ENCODE peak calls at places on chromosomes 4 and X, in five cellular contexts. K is left ventricle myocardium inferior, D is esophagus squamous epithelium, J is Caco-2, C is IMR-90. Q is an unnamed sample.

GRCh38 chrX:97763391-97763790 is 879.7 kb downstream of the RPA4 start:
- DNase-seq in K (no peak), D (no peak), J (no peak), C (no peak), Q (no peak)

GRCh38 chr4:87150498-87151261 is 69.7 kb downstream of the KLHL8 start:
- DNase-seq in K (no peak), D (no peak), J (peak; percentile 42), C (peak; percentile 71), Q (no peak)

GRCh38 chr4:176774852-176775251 is 17.9 kb downstream of the VEGFC start:
- DNase-seq in K (no peak), D (no peak), J (no peak), C (peak; percentile 45), Q (no peak)

GRCh38 chr4:102825261-102826071 is 1.9 kb downstream of the UBE2D3 start:
- DNase-seq in K (no peak), D (no peak), J (no peak), C (peak; percentile 73), Q (no peak)

GRCh38 chr4:163484906-163485305 is 9.6 kb upstream of the TMA16 start:
- DNase-seq in K (no peak), D (no peak), J (peak; percentile 59), C (peak; percentile 51), Q (no peak)

GRCh38 chrX:20513185-20513584 is 246.5 kb upstream of the RPS6KA3 start:
- DNase-seq in K (no peak), D (no peak), J (no peak), C (no peak), Q (no peak)

GRCh38 chr4:25128671-25129070 is 31.6 kb downstream of the SEPSECS start:
- DNase-seq in K (no peak), D (no peak), J (no peak), C (no peak), Q (no peak)

GRCh38 chr4:8341691-8342090 is 72.1 kb downstream of the HTRA3 start:
- DNase-seq in K (peak; percentile 68), D (no peak), J (no peak), C (no peak), Q (no peak)

GRCh38 chr4:120964596-120964995 is 42.1 kb upstream of the PRDM5 start:
- DNase-seq in K (no peak), D (no peak), J (no peak), C (no peak), Q (no peak)

GRCh38 chr4:185363251-185363650 is 32.5 kb downstream of the LRP2BP start:
- DNase-seq in K (no peak), D (no peak), J (no peak), C (no peak), Q (no peak)

GRCh38 chr4:137310156-137310555 is 222.1 kb downstream of the PCDH18 start:
- DNase-seq in K (no peak), D (no peak), J (no peak), C (peak; percentile 4), Q (no peak)

GRCh38 chr4:41044165-41044564 is 170.2 kb downstream of the APBB2 start:
- DNase-seq in K (no peak), D (no peak), J (no peak), C (no peak), Q (no peak)

GRCh38 chr4:150664935-150665334 is 83.0 kb downstream of the MAB21L2 start:
- DNase-seq in K (no peak), D (no peak), J (no peak), C (no peak), Q (no peak)

DNA sequence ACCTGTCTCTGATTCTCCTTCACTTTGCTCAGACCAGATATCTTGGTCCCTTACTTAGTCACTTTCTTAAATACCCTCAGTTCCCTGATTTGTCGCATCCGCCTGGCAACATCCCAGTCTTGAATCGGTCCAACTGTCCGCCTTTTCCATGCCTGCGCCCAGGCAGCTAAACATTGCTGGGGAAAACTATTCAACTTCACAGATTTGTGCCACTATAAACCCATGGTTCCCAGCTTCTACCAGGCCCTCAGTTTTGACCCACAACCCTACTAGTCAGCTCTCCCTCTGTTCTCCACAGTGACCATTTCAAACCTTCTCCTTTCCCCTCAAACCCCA is 451 bp upstream of the FGD1 start:
- DNase-seq in K (no peak), D (no peak), J (no peak), C (no peak), Q (no peak)
- H3K4me3 ChIP-seq in K (peak overlapping the region; percentile 76), D (no peak overlapping the region), J (peak overlapping the region; percentile 52), C (peak overlapping the region; percentile 37), Q (peak overlapping the region; percentile 62)

DNA sequence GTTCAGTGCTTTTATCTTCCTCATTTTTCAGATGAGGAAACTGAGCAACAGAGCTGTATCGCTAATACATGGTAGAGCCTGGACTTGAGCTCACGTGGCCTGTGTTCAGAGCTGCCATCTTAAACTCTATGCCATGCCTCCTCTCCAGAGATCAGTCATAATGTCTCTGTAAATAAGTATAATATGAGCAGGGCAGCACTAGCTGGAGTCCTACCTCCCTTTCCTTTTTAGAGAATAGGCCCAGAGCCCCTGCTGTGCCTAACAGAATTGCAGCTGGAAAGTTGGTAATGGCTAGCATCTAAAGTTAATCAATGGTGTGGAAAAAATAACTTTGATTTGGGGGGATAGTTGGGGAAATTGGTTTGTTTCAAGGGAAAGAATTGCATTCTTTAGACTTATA is 20.4 kb downstream of the CASP6 start:
- DNase-seq in K (no peak), D (no peak), J (no peak), C (no peak), Q (no peak)
- H3K9me3 ChIP-seq in K (no peaks in the 10 kb centered on the region), D (no peaks in the 10 kb centered on the region), J (no peaks in the 10 kb centered on the region), C (no peaks in the 10 kb centered on the region), Q (no peaks in the 10 kb centered on the region)

DNA sequence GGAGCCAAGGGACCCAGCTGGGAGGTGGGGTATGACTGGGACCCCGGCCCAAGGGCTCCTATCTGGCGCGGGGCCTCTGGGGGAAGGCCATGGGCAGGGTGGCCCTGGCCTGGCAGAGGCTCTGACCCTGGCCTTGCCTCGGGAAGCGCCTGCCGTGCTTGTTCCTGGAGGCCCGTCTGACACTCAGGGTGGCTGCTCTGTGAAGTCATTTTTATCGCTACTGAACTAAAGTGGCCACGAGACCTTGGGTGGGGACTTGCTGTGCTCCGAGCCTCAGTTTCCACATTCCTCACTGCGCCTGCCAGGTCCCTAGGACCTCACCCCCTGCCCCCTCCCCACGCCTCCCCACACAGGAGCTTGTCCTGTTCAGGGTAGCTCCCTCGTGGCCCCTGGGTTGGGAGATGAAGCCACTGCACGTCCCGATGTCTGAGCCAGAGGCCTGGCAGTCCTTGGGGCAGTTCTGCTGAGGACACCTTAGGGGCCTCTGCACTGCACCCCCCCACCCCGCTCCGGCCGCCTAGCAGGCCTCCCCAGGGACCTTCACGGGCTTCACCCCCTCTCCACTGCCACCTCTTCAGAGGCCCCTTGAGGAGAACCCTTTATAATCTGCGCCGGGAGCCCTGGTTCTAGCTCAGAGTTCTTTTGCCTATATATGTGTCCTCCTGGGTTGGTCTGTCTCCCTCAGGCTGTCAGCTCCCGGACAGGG is 639 bp upstream of the SORCS2 start:
- DNase-seq in K (no peak), D (no peak), J (no peak), C (no peak), Q (peak; percentile 43)
- H3K4me3 ChIP-seq in K (peak overlapping the region; percentile 67), D (no peak overlapping the region), J (peak overlapping the region; percentile 26), C (no peak overlapping the region), Q (no peak overlapping the region)

GRCh38 chrX:132757066-132757623 is 201.3 kb downstream of the HS6ST2 start:
- DNase-seq in K (no peak), D (no peak), J (no peak), C (no peak), Q (no peak)
- H3K9me3 ChIP-seq in K (no peaks in the 10 kb centered on the region), D (no peaks in the 10 kb centered on the region), J (no peaks in the 10 kb centered on the region), C (no peaks in the 10 kb centered on the region), Q (no peaks in the 10 kb centered on the region)

Q was measured in lower lobe of right lung.